ENCODE peak calls at places on chromosomes 5 and 9, in six cellular contexts. W, Z, A, O, Q and T are unnamed samples.

GRCh38 chr5:150394103-150394502 is 18.6 kb downstream of the CD74 start:
- DNase-seq in W (no peak), Z (no peak), A (no peak), O (no peak), Q (no peak), T (no peak)

GRCh38 chr9:20835364-20836286 is 151.6 kb downstream of the FOCAD start:
- DNase-seq in W (no peak), Z (no peak), A (no peak), O (no peak), Q (no peak), T (no peak)

GRCh38 chr5:109225695-109226094 is 184.1 kb downstream of the PJA2 start:
- DNase-seq in W (no peak), Z (peak; percentile 32), A (peak; percentile 12), O (no peak), Q (peak; percentile 27), T (peak; percentile 20)

GRCh38 chr5:68739752-68740151 is 354.1 kb upstream of the SLC30A5 start:
- DNase-seq in W (no peak), Z (no peak), A (no peak), O (peak; percentile 28), Q (no peak), T (no peak)

GRCh38 chr5:154303133-154303532 is 112.6 kb downstream of the GALNT10 start:
- DNase-seq in W (no peak), Z (no peak), A (no peak), O (no peak), Q (no peak), T (no peak)

GRCh38 chr5:53022889-53023511 is 33.8 kb downstream of the ITGA2 start:
- DNase-seq in W (no peak), Z (no peak), A (no peak), O (no peak), Q (no peak), T (no peak)

GRCh38 chr5:75054110-75054930 is 2.0 kb upstream of the GCNT4 start:
- DNase-seq in W (peak; percentile 87), Z (peak; percentile 54), A (peak; percentile 15), O (no peak), Q (peak; percentile 25), T (peak; percentile 62)

GRCh38 chr5:102152906-102153787 is 142.9 kb downstream of the SLCO4C1 start:
- DNase-seq in W (peak; percentile 76), Z (no peak), A (no peak), O (no peak), Q (no peak), T (no peak)

GRCh38 chr5:149172261-149172660 is 31.0 kb downstream of the ABLIM3 start:
- DNase-seq in W (no peak), Z (no peak), A (no peak), O (no peak), Q (no peak), T (no peak)

GRCh38 chr9:3495850-3496249 is 30.0 kb downstream of the RFX3 start:
- DNase-seq in W (no peak), Z (no peak), A (no peak), O (no peak), Q (no peak), T (no peak)

GRCh38 chr5:112800901-112801300 is 60.2 kb upstream of the SRP19 start:
- DNase-seq in W (no peak), Z (no peak), A (no peak), O (no peak), Q (no peak), T (no peak)

GRCh38 chr5:58921106-58921505 is 338.2 kb downstream of the RAB3C start:
- DNase-seq in W (no peak), Z (no peak), A (no peak), O (no peak), Q (no peak), T (no peak)

GRCh38 chr9:36011379-36011778 is 25.3 kb upstream of the RECK start:
- DNase-seq in W (no peak), Z (no peak), A (no peak), O (no peak), Q (no peak), T (no peak)

GRCh38 chr5:5270958-5271605 is 131.0 kb downstream of the ADAMTS16 start:
- DNase-seq in W (peak; percentile 64), Z (peak; percentile 49), A (peak; percentile 39), O (no peak), Q (peak; percentile 71), T (peak; percentile 73)

GRCh38 chr5:65791721-65792698 is 70.0 kb downstream of the NLN start:
- DNase-seq in W (no peak), Z (no peak), A (no peak), O (no peak), Q (no peak), T (no peak)

GRCh38 chr5:153425914-153426313 is 64.6 kb upstream of the GRIA1 start:
- DNase-seq in W (peak; percentile 67), Z (no peak), A (no peak), O (no peak), Q (no peak), T (no peak)

GRCh38 chr9:71636143-71636839 is 132.0 kb downstream of the CEMIP2 start:
- DNase-seq in W (no peak), Z (no peak), A (no peak), O (no peak), Q (no peak), T (no peak)

GRCh38 chr5:59065551-59065950 is 482.7 kb downstream of the RAB3C start:
- DNase-seq in W (no peak), Z (no peak), A (no peak), O (no peak), Q (no peak), T (no peak)

GRCh38 chr5:18048449-18048848 is 414.2 kb downstream of the TAF11L14 start:
- DNase-seq in W (no peak), Z (no peak), A (no peak), O (no peak), Q (no peak), T (no peak)

GRCh38 chr9:92265159-92265558 is 28.3 kb downstream of the IARS1 start:
- DNase-seq in W (no peak), Z (no peak), A (no peak), O (no peak), Q (no peak), T (no peak)

GRCh38 chr5:113345261-113345940 is 89.4 kb downstream of the TSSK1B start:
- DNase-seq in W (no peak), Z (no peak), A (no peak), O (no peak), Q (no peak), T (no peak)

GRCh38 chr9:132008184-132008781 is 71.4 kb downstream of the MED27 start:
- DNase-seq in W (no peak), Z (no peak), A (no peak), O (no peak), Q (no peak), T (no peak)

GRCh38 chr9:115263731-115264130 is 145.8 kb upstream of the TNC start:
- DNase-seq in W (no peak), Z (no peak), A (no peak), O (no peak), Q (no peak), T (no peak)

GRCh38 chr5:2187687-2188086 is 305.0 kb upstream of the IRX4 start:
- DNase-seq in W (no peak), Z (no peak), A (no peak), O (no peak), Q (no peak), T (no peak)

DNA sequence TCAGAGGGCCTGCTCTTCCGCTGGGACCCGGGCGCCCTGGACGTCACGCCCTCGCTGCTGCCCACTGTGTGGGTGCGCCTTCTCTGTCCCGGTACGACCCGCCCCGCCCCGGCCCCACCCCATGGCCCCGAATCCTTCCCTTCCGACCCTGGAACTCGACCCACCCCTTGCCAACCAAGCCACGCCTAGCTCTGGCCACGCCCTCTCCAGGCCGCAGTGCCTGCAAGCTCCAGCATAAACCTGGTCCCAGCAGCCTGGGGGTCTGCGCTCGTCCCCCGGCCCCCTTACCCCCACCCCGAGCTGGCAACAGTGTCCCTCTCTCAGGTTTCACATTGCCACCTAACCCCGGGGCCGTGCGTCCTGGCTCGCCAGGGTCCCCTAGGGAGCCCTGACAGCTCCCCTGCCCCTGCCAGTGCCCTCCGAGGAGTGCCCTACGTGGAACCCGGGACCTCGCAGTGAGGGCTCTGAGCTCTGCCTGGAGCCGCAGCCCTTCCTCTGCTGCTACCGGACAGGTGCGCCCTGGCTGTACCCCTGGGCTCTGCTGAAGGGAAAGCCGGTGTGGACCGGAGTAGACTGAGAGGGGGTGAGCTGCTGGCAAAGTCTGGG is 3.4 kb downstream of the ADGRD2 start:
- DNase-seq in W (peak; percentile 83), Z (no peak), A (no peak), O (no peak), Q (no peak), T (no peak)
- H3K4me3 ChIP-seq in W (peak overlapping the region; percentile 47), Z (no peak overlapping the region), A (no peak overlapping the region), O (no peak overlapping the region), Q (no peak overlapping the region), T (peak overlapping the region; percentile 49)

GRCh38 chr9:6008169-6008979 is 7.0 kb downstream of the RANBP6 start:
- DNase-seq in W (peak; percentile 98), Z (peak; percentile 97), A (peak; percentile 97), O (peak; percentile 88), Q (peak; percentile 93), T (peak; percentile 96)
- H3K4me1 ChIP-seq in W (peaks cover 11% of the 10 kb centered on the region), Z (peaks cover 53% of the 10 kb centered on the region), A (peaks cover 7% of the 10 kb centered on the region), O (peaks cover 12% of the 10 kb centered on the region), Q (no peaks in the 10 kb centered on the region), T (peaks cover 58% of the 10 kb centered on the region)

DNA sequence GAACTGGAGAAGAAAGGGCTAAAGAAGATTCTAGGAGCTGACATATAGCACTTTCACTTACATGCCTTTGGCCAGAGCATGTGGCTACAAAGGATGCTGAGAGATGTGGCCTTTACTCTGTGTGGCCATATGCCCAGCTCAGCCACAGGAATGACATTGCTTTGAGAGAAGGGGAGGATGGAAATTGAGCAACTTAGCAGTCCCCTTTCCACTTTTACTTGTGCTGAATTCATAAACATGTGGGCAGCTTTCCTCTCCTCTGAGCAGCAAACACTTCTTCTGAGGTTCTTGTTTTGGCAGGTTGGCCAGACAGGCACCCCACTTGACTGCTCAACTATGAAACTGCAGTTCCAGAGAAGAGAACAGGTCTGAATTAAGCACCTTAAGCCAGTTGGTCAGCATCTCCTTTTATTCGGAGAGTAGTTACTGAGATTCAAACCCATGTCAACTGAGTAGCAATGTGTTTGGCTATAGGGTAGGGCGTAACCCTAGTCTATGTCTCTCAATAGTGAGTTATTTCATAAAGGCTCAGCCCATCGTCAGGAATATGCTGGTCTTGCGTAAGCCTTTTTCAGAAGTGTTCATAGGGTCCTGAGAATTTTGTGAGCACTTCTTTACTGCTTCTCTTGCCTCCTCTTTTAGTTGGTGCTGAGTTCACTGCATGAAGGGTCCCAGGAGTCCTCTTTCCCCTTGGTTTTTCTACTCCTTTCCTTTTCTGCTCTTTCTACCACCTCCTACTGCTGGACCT is 134.5 kb downstream of the PALM2AKAP2 start:
- DNase-seq in W (no peak), Z (no peak), A (no peak), O (peak; percentile 71), Q (no peak), T (no peak)
- TF ChIP-seq CTCF in W (no peak), Z (no peak), A (no peak), O (no peak), Q (no peak), T (no peak)

DNA sequence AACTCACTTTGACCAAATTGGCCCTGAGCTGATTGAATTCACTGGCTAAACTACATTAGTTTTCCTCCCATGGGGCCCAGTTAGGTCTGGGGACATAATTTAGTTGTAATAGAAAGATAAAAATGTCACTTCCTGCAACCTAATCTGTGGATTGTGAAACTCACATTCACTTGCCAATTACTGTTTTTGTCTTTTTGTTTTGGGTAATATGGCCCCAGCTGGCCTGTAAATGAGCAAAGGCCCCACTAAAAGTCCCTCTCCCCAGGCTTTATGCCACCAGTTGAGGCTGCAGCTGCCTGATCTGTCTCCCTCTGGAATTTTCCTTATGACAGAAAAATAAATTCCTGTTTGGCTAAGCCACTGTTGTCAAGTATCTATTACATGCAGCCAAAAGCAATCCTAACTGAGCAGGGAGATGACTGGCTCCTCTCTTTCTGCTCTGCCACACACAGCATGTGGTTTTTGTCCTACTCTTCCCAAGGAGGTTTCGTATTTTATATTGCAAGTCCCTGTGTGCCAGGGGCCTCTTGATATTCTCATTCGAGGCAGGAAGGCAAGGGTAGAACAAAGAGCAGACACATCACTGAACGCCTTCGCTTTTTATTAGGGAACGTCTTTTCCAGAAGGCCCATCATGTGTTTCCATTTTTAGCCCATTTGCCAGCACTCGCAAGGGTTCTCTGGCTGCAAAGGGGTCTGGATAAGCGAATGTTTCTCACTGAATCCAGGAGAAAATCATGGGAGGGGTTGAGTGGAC is 24.1 kb upstream of the SLC25A48 start:
- DNase-seq in W (no peak), Z (no peak), A (no peak), O (no peak), Q (no peak), T (peak; percentile 60)
- H3K4me3 ChIP-seq in W (no peak overlapping the region), Z (no peak overlapping the region), A (no peak overlapping the region), O (no peak overlapping the region), Q (no peak overlapping the region), T (no peak overlapping the region)